ENCODE peak calls at places on chromosomes 13 and 19, in five cellular contexts. M, N, V, Q and H are unnamed samples.

GRCh38 chr13:111519490-111520170 is 199.2 kb downstream of the TEX29 start:
- DNase-seq in M (no peak), N (no peak), V (no peak), Q (no peak), H (no peak)

GRCh38 chr19:14369399-14370168 is 11.7 kb upstream of the ADGRE5 start:
- DNase-seq in M (peak), N (no peak), V (no peak), Q (peak), H (no peak)

GRCh38 chr19:41588497-41589209 is 12.7 kb downstream of the CEACAM21 start:
- DNase-seq in M (peak), N (peak), V (no peak), Q (peak), H (no peak)

GRCh38 chr19:10699650-10700335 is 1.4 kb upstream of the QTRT1 start:
- DNase-seq in M (peak), N (peak), V (peak), Q (peak), H (peak)

GRCh38 chr13:66077286-66077685 is 1152.8 kb downstream of the PCDH9 start:
- DNase-seq in M (no peak), N (no peak), V (no peak), Q (no peak), H (no peak)

GRCh38 chr13:26679945-26680516 is 80.6 kb downstream of the GPR12 start:
- DNase-seq in M (no peak), N (no peak), V (no peak), Q (no peak), H (no peak)

GRCh38 chr19:14505488-14506239 is 9.7 kb upstream of the GIPC1 start:
- DNase-seq in M (peak), N (no peak), V (no peak), Q (peak), H (peak)

GRCh38 chr13:73216381-73216831 is 157.6 kb downstream of the KLF5 start:
- DNase-seq in M (no peak), N (no peak), V (no peak), Q (no peak), H (no peak)

GRCh38 chr19:17424743-17425365 is 5.0 kb downstream of the MVB12A start:
- DNase-seq in M (peak), N (no peak), V (no peak), Q (peak), H (peak)

GRCh38 chr13:112106467-112107141 is 39.7 kb downstream of the SOX1 start:
- DNase-seq in M (no peak), N (no peak), V (no peak), Q (no peak), H (peak)

GRCh38 chr19:52170304-52170703 is 1.1 kb downstream of the ZNF836 start:
- DNase-seq in M (no peak), N (no peak), V (no peak), Q (no peak), H (no peak)

GRCh38 chr19:11948646-11949045 is 16.2 kb upstream of the ZNF763 start:
- DNase-seq in M (no peak), N (no peak), V (no peak), Q (no peak), H (no peak)

GRCh38 chr13:75395056-75395455 is 86.9 kb downstream of the TBC1D4 start:
- DNase-seq in M (no peak), N (no peak), V (no peak), Q (no peak), H (no peak)

GRCh38 chr19:49355890-49356289 is 6.3 kb downstream of the TEAD2 start:
- DNase-seq in M (peak), N (no peak), V (no peak), Q (no peak), H (no peak)

GRCh38 chr13:109281823-109282239 is 504.6 kb downstream of the IRS2 start:
- DNase-seq in M (no peak), N (no peak), V (no peak), Q (no peak), H (no peak)

GRCh38 chr13:113967729-113968462 is 6.0 kb downstream of the C13orf46 start:
- DNase-seq in M (no peak), N (no peak), V (no peak), Q (no peak), H (no peak)

GRCh38 chr19:33603377-33603776 is 18.4 kb upstream of the CHST8 start:
- DNase-seq in M (no peak), N (no peak), V (no peak), Q (no peak), H (no peak)

GRCh38 chr13:42280537-42280936 is 8.6 kb downstream of the AKAP11 start:
- DNase-seq in M (no peak), N (no peak), V (no peak), Q (no peak), H (no peak)

GRCh38 chr13:49996166-49996915 is 501 bp upstream of the TRIM13 start:
- DNase-seq in M (peak), N (peak), V (peak), Q (peak), H (peak)

GRCh38 chr13:90430127-90430526 is 917.4 kb upstream of the MIR17HG start:
- DNase-seq in M (peak), N (no peak), V (no peak), Q (no peak), H (no peak)

GRCh38 chr19:56076413-56076998 is 44.6 kb downstream of the ZNF787 start:
- DNase-seq in M (peak), N (peak), V (peak), Q (peak), H (peak)

GRCh38 chr13:106555631-106556328 is 12.2 kb downstream of the ARGLU1 start:
- DNase-seq in M (peak), N (no peak), V (no peak), Q (no peak), H (no peak)

GRCh38 chr19:9406798-9407352 is 28.5 kb downstream of the ZNF266 start:
- DNase-seq in M (peak), N (peak), V (peak), Q (peak), H (no peak)

GRCh38 chr13:98672947-98673545 is 79.4 kb downstream of the SLC15A1 start:
- DNase-seq in M (peak), N (peak), V (peak), Q (peak), H (peak)

GRCh38 chr13:109694972-109695371 is 91.4 kb downstream of the IRS2 start:
- DNase-seq in M (no peak), N (no peak), V (no peak), Q (peak), H (no peak)

GRCh38 chr13:25607096-25607495 is 235.3 kb downstream of the ATP8A2 start:
- DNase-seq in M (no peak), N (no peak), V (no peak), Q (no peak), H (no peak)

GRCh38 chr13:50627111-50627510 is 216.4 kb downstream of the DLEU7 start:
- DNase-seq in M (peak), N (no peak), V (no peak), Q (no peak), H (no peak)

GRCh38 chr13:35840991-35841604 is 290.1 kb downstream of the DCLK1 start:
- DNase-seq in M (no peak), N (peak), V (no peak), Q (no peak), H (no peak)

GRCh38 chr19:31733591-31733990 is 384.4 kb upstream of the TSHZ3 start:
- DNase-seq in M (no peak), N (no peak), V (no peak), Q (no peak), H (no peak)

GRCh38 chr19:42075364-42075615 is 676 bp upstream of the ZNF574 start:
- DNase-seq in M (no peak), N (peak), V (no peak), Q (no peak), H (no peak)

GRCh38 chr13:104483631-104484030 is 1417.4 kb upstream of the SLC10A2 start:
- DNase-seq in M (no peak), N (no peak), V (no peak), Q (no peak), H (no peak)

GRCh38 chr19:29663861-29664752 is 1.2 kb upstream of the PLEKHF1 start:
- DNase-seq in M (no peak), N (no peak), V (no peak), Q (no peak), H (no peak)

GRCh38 chr13:102317593-102317992 is 84.3 kb downstream of the FGF14 start:
- DNase-seq in M (peak), N (peak), V (no peak), Q (no peak), H (no peak)

GRCh38 chr13:23467048-23467931 is 33.8 kb upstream of the SACS start:
- DNase-seq in M (no peak), N (no peak), V (no peak), Q (no peak), H (peak)

GRCh38 chr19:7772752-7773291 is 9.8 kb downstream of the CLEC4M start:
- DNase-seq in M (peak), N (no peak), V (no peak), Q (no peak), H (no peak)

GRCh38 chr19:7925171-7925837 is 631 bp downstream of the CTXN1 start:
- DNase-seq in M (peak), N (peak), V (no peak), Q (peak), H (peak)

GRCh38 chr19:50803633-50804419 is 13.6 kb downstream of the ACP4 start:
- DNase-seq in M (peak), N (no peak), V (no peak), Q (peak), H (no peak)

GRCh38 chr13:92384410-92384809 is 842.2 kb upstream of the GPC6 start:
- DNase-seq in M (no peak), N (no peak), V (no peak), Q (no peak), H (no peak)
- TF ChIP-seq CTCF in M (no peak), N (no peak), V (no peak), Q (no peak), H (no peak)

GRCh38 chr13:44746690-44747089 is 170.6 kb upstream of the TSC22D1 start:
- DNase-seq in M (no peak), N (no peak), V (no peak), Q (no peak), H (no peak)
- TF ChIP-seq CTCF in M (no peak), N (no peak), V (no peak), Q (no peak), H (no peak)

GRCh38 chr13:30804474-30804873 is 69.1 kb downstream of the ALOX5AP start:
- DNase-seq in M (no peak), N (no peak), V (no peak), Q (no peak), H (no peak)
- TF ChIP-seq CTCF in M (peak), N (no peak), V (peak), Q (no peak), H (no peak)

DNA sequence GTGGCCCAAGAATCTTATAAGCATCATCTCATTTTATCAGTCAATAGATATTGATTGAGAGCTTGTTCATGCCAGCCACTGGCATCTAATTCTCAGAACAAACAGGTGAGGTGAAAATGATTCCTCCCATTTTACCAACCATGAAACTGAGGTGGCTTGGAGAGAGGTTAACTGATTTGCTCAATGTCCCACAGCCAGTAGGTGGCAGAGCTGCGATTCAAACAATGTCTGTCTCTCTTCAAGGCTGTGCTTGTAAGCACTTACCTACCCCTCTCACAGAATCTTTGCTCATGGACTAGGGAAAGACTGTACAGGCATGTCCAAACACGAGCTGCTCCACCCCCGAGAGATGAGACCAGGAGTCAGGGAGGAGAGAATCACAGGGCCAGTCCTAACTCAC is 21.5 kb upstream of the GSX1 start:
- DNase-seq in M (peak), N (no peak), V (no peak), Q (no peak), H (no peak)
- TF ChIP-seq CTCF in M (peak), N (no peak), V (peak), Q (peak), H (peak)

GRCh38 chr19:43124360-43124759 is 41.9 kb upstream of the PSG2 start:
- DNase-seq in M (no peak), N (no peak), V (no peak), Q (peak), H (no peak)
- TF ChIP-seq CTCF in M (no peak), N (no peak), V (no peak), Q (peak), H (no peak)